ENCODE peak calls at places on chromosomes 7 and 10, in six cellular contexts. X, E, G, U, S and N are unnamed samples.
A peak's percentile ranks its signal among the peaks of the same experiment; 100 is the strongest.

GRCh38 chr7:68015565-68016532 is 1019.2 kb downstream of the TYW1 start:
- DNase-seq in X (no peak), E (no peak), G (no peak), U (peak; percentile 77), S (no peak), N (no peak)

GRCh38 chr7:158824028-158824427 is 5.3 kb downstream of the ESYT2 start:
- DNase-seq in X (peak; percentile 59), E (no peak), G (no peak), U (no peak), S (no peak), N (no peak)

GRCh38 chr7:100894860-100895700 is 608 bp downstream of the ACHE start:
- DNase-seq in X (peak; percentile 72), E (peak; percentile 34), G (peak; percentile 50), U (peak; percentile 95), S (no peak), N (no peak)

GRCh38 chr10:335151-335800 is 200.0 kb downstream of the ZMYND11 start:
- DNase-seq in X (no peak), E (no peak), G (no peak), U (no peak), S (no peak), N (no peak)

GRCh38 chr7:1586827-1587705 is 17.2 kb upstream of the PSMG3 start:
- DNase-seq in X (no peak), E (no peak), G (no peak), U (peak; percentile 97), S (no peak), N (no peak)

GRCh38 chr7:3112499-3113134 is 69.0 kb upstream of the CARD11 start:
- DNase-seq in X (no peak), E (no peak), G (no peak), U (no peak), S (no peak), N (no peak)

GRCh38 chr7:54782829-54783228 is 23.8 kb upstream of the SEC61G start:
- DNase-seq in X (no peak), E (no peak), G (no peak), U (no peak), S (no peak), N (no peak)

GRCh38 chr7:79528421-79528820 is 75.0 kb upstream of the MAGI2 start:
- DNase-seq in X (peak; percentile 50), E (peak; percentile 54), G (no peak), U (no peak), S (no peak), N (no peak)

GRCh38 chr7:155597753-155598140 is 46.7 kb upstream of the RBM33 start:
- DNase-seq in X (no peak), E (peak; percentile 10), G (peak; percentile 29), U (no peak), S (no peak), N (no peak)

GRCh38 chr7:11120068-11120664 is 146.5 kb downstream of the PHF14 start:
- DNase-seq in X (no peak), E (no peak), G (no peak), U (no peak), S (no peak), N (no peak)

GRCh38 chr10:36606234-36606839 is 519.1 kb upstream of the ANKRD30A start:
- DNase-seq in X (no peak), E (no peak), G (no peak), U (no peak), S (no peak), N (no peak)

GRCh38 chr7:102836206-102836938 is 76.4 kb upstream of the LRRC17 start:
- DNase-seq in X (no peak), E (no peak), G (no peak), U (no peak), S (peak; percentile 58), N (no peak)

GRCh38 chr10:110016037-110016436 is 8.3 kb downstream of the ADD3 start:
- DNase-seq in X (peak; percentile 54), E (peak; percentile 47), G (no peak), U (peak; percentile 22), S (no peak), N (no peak)